ENCODE peak calls at places on chromosomes 16 and 17, in four cellular contexts. J is dorsolateral prefrontal cortex, L is SW480, T is GM03348. Y is an unnamed sample.

GRCh38 chr17:49588726-49589555 is 13.3 kb downstream of the NXPH3 start:
- DNase-seq in J (no peak), L (no peak), T (peak), Y (no peak)

GRCh38 chr17:39094607-39095308 is 56.7 kb downstream of the PLXDC1 start:
- DNase-seq in J (no peak), L (no peak), T (no peak), Y (no peak)

GRCh38 chr17:50642071-50642721 is 7.5 kb downstream of the ABCC3 start:
- DNase-seq in J (no peak), L (no peak), T (no peak), Y (no peak)

GRCh38 chr17:75854111-75854748 is 905 bp downstream of the WBP2 start:
- DNase-seq in J (no peak), L (peak), T (peak), Y (no peak)

GRCh38 chr16:16027728-16028310 is 78.4 kb downstream of the ABCC1 start:
- DNase-seq in J (no peak), L (no peak), T (no peak), Y (no peak)

GRCh38 chr16:85389679-85390470 is 223.2 kb upstream of the GSE1 start:
- DNase-seq in J (peak), L (no peak), T (no peak), Y (no peak)

GRCh38 chr17:32518856-32519768 is 32.3 kb downstream of the CDK5R1 start:
- DNase-seq in J (no peak), L (peak), T (peak), Y (peak)

GRCh38 chr17:18321309-18321708 is 6.2 kb downstream of the SMCR8 start:
- DNase-seq in J (no peak), L (no peak), T (peak), Y (no peak)

GRCh38 chr17:82228842-82229685 is at the start of gene SLC16A3:
- DNase-seq in J (no peak), L (peak), T (peak), Y (no peak)

Y was measured in occipital lobe.